ENCODE peak calls at places on chromosomes 1 and 21, in six cellular contexts. K, A, Y, I, G and L are unnamed samples.

GRCh38 chr1:197470330-197470729 is 202.3 kb downstream of the CRB1 start:
- DNase-seq in K (no peak), A (no peak), Y (no peak), I (no peak), G (no peak), L (no peak)

GRCh38 chr1:229716064-229716463 is 90.0 kb downstream of the URB2 start:
- DNase-seq in K (no peak), A (no peak), Y (no peak), I (peak; percentile 62), G (no peak), L (peak; percentile 75)

GRCh38 chr1:87449348-87449963 is 120.8 kb downstream of the LMO4 start:
- DNase-seq in K (no peak), A (peak; percentile 92), Y (no peak), I (peak; percentile 32), G (no peak), L (peak; percentile 64)

GRCh38 chr21:36846624-36847023 is 119.8 kb downstream of the HLCS start:
- DNase-seq in K (no peak), A (no peak), Y (peak; percentile 11), I (peak; percentile 37), G (no peak), L (peak; percentile 37)

GRCh38 chr1:20964540-20965484 is 177.7 kb upstream of the HP1BP3 start:
- DNase-seq in K (no peak), A (peak; percentile 65), Y (no peak), I (no peak), G (no peak), L (no peak)

GRCh38 chr1:63403386-63403785 is 36.0 kb downstream of the ALG6 start:
- DNase-seq in K (no peak), A (no peak), Y (no peak), I (no peak), G (no peak), L (no peak)

GRCh38 chr1:226092955-226093354 is 30.4 kb downstream of the H3-3A start:
- DNase-seq in K (no peak), A (no peak), Y (no peak), I (no peak), G (no peak), L (no peak)

GRCh38 chr21:31660134-31660565 is 657 bp downstream of the SOD1 start:
- DNase-seq in K (no peak), A (peak; percentile 42), Y (peak; percentile 36), I (peak; percentile 71), G (peak; percentile 38), L (peak; percentile 67)

GRCh38 chr1:40241372-40241771 is 6.4 kb upstream of the TMCO2 start:
- DNase-seq in K (no peak), A (no peak), Y (no peak), I (no peak), G (no peak), L (no peak)

GRCh38 chr1:7625401-7625800 is 145.7 kb upstream of the VAMP3 start:
- DNase-seq in K (no peak), A (no peak), Y (no peak), I (no peak), G (no peak), L (no peak)

GRCh38 chr1:8600336-8600735 is 217.1 kb downstream of the RERE start:
- DNase-seq in K (no peak), A (no peak), Y (no peak), I (no peak), G (no peak), L (no peak)

GRCh38 chr1:221429262-221429661 is 312.6 kb downstream of the DUSP10 start:
- DNase-seq in K (no peak), A (no peak), Y (peak; percentile 43), I (no peak), G (peak; percentile 47), L (no peak)